ENCODE peak calls at places on chromosomes 2 and 18, in five cellular contexts. K is GM23248; P is right lobe of liver; F is naive thymus-derived CD4-positive, alpha-beta T cell; D is PC-3. B is an unnamed sample.

GRCh38 chr2:43169987-43170732 is 56.2 kb downstream of the ZFP36L2 start:
- DNase-seq in P (peak; percentile 74), F (no peak), D (no peak), K (no peak), B (peak; percentile 41)

GRCh38 chr2:226478121-226478809 is 321.4 kb downstream of the IRS1 start:
- DNase-seq in F (no peak), P (peak; percentile 65), D (peak; percentile 52), K (peak; percentile 95), B (no peak)

GRCh38 chr2:111243295-111243694 is 122.6 kb downstream of the BCL2L11 start:
- DNase-seq in P (no peak), K (no peak), F (no peak), D (no peak), B (no peak)

GRCh38 chr2:3423492-3424170 is 44.1 kb downstream of the TRAPPC12 start:
- DNase-seq in F (peak; percentile 59), D (peak; percentile 75), K (peak; percentile 49), P (no peak), B (peak; percentile 56)

GRCh38 chr2:39871291-39871761 is 92.3 kb upstream of the THUMPD2 start:
- DNase-seq in D (peak; percentile 89), P (no peak), K (peak; percentile 88), F (no peak), B (no peak)

GRCh38 chr2:166573393-166573792 is 79.3 kb upstream of the SCN7A start:
- DNase-seq in K (peak; percentile 40), D (peak; percentile 87), P (no peak), F (no peak), B (no peak)

GRCh38 chr2:18531198-18531597 is 29.3 kb downstream of the RDH14 start:
- DNase-seq in F (no peak), K (no peak), P (no peak), D (no peak), B (no peak)

GRCh38 chr18:8247700-8248099 is 361.5 kb upstream of the RAB12 start:
- DNase-seq in P (no peak), D (no peak), F (no peak), K (no peak), B (no peak)

GRCh38 chr2:32611366-32611765 is 16.5 kb upstream of the TTC27 start:
- DNase-seq in F (no peak), K (no peak), P (no peak), D (no peak), B (no peak)

DNA sequence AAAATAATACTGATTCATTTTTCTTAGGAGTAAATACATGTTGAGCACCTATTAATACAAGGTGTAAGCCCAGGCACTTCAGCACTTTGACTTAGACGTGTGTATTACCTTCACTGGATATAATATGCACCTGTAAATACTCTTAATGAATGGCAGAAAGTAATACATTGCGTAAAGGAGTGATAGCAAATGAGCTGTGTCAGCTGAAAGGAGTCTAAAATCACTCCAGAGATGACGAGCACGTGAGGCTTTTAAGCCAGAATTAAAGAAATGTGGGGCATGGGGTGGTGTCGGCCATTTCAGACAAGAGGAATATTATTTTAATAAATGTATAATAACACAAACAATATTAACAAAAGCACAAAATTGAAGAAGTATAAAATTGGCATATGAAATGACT is 722.7 kb downstream of the EPHA4 start:
- DNase-seq in K (no peak), D (no peak), F (no peak), P (no peak), B (no peak)
- H3K9me3 ChIP-seq in K (no peaks in the 10 kb centered on the region), D (no peaks in the 10 kb centered on the region), F (no peaks in the 10 kb centered on the region), P (no peaks in the 10 kb centered on the region), B (no peaks in the 10 kb centered on the region)

GRCh38 chr2:42095923-42096408 is 48.1 kb downstream of the PKDCC start:
- DNase-seq in D (peak; percentile 86), K (peak; percentile 84), F (peak; percentile 46), P (peak; percentile 72), B (peak; percentile 59)
- H3K9me3 ChIP-seq in D (no peaks in the 10 kb centered on the region), K (no peaks in the 10 kb centered on the region), F (no peaks in the 10 kb centered on the region), P (no peaks in the 10 kb centered on the region), B (no peaks in the 10 kb centered on the region)

GRCh38 chr18:12552884-12553242 is 105.0 kb downstream of the SPIRE1 start:
- DNase-seq in D (peak; percentile 41), K (no peak), P (no peak), F (no peak), B (no peak)
- H3K9me3 ChIP-seq in D (peaks cover 8% of the 10 kb centered on the region), K (no peaks in the 10 kb centered on the region), P (no peaks in the 10 kb centered on the region), F (no peaks in the 10 kb centered on the region), B (peaks cover 5% of the 10 kb centered on the region)

GRCh38 chr2:239121600-239122012 is 273.7 kb downstream of the TWIST2 start:
- DNase-seq in K (no peak), P (no peak), D (no peak), F (no peak), B (no peak)
- H3K9me3 ChIP-seq in K (no peaks in the 10 kb centered on the region), P (no peaks in the 10 kb centered on the region), D (no peaks in the 10 kb centered on the region), F (no peaks in the 10 kb centered on the region), B (no peaks in the 10 kb centered on the region)

DNA sequence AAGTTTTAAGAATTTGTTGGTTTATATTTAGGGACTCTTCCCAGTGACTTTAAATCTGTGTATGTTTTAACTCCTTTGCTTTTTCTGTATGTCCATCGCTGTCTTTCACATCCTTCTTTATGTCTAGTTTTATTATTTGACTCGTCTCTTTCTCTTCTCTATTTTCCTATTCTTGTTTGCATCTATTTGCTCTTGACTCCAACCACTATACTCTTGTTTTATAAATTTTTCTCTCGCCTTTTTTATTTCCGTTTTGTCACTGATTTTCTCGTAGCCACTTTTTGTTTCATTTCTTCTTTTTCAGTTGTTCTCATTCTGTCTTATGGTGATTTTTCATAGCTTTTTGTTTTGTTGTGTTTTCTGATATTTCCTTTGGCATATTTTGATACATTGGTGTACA is 170.5 kb upstream of the NETO1 start:
- DNase-seq in K (no peak), P (no peak), F (no peak), D (no peak), B (no peak)
- H3K9me3 ChIP-seq in K (no peaks in the 10 kb centered on the region), P (no peaks in the 10 kb centered on the region), F (no peaks in the 10 kb centered on the region), D (no peaks in the 10 kb centered on the region), B (no peaks in the 10 kb centered on the region)

DNA sequence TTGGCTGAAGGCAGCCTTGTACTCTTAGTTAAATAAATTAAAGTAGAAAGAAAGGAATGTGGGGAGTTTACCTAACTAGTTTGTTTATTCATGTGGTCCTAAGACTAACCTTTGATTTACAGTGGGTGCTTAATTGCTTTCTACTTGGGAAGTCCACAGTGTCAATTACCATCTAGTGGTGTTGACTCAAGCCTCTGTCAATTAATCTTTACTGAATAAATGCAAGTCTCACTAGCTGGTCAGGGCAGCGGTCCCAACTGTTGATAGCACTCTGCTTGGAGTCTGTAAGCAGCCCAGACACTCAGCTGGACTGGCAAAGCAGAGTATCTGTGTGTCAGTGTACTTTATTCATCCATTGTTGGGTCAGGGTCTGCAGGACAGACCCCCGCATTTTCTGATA is 15.8 kb downstream of the ZNF514 start:
- DNase-seq in P (no peak), D (no peak), F (no peak), K (no peak), B (no peak)
- H3K9me3 ChIP-seq in P (no peaks in the 10 kb centered on the region), D (peaks cover 31% of the 10 kb centered on the region), F (peaks cover 80% of the 10 kb centered on the region), K (peaks cover 13% of the 10 kb centered on the region), B (peaks cover 20% of the 10 kb centered on the region)

DNA sequence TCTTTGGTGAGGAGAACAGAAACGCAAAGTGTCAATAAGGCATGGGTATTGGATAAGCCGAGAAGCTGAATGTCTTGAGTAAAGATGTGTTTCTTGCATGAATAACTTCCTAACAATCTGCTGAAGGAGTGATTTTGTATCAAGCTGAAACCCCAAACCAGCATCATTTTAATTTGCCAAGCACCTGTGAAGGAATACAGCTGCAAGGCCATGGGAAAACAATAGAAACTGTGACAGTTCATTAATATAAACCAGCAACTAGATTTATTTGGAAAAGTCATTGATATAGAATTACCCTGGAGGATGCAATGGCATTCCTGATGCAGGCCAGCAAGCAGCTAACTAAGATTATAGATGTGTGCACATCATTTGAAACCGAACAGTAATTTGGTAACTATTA is 155.7 kb upstream of the TCF4 start:
- DNase-seq in F (no peak), K (no peak), D (no peak), P (no peak), B (no peak)
- H3K9me3 ChIP-seq in F (no peaks in the 10 kb centered on the region), K (no peaks in the 10 kb centered on the region), D (no peaks in the 10 kb centered on the region), P (no peaks in the 10 kb centered on the region), B (no peaks in the 10 kb centered on the region)

GRCh38 chr2:240532032-240532775 is 25.6 kb downstream of the ANKMY1 start:
- DNase-seq in K (peak; percentile 19), D (no peak), P (no peak), F (no peak), B (no peak)
- H3K9me3 ChIP-seq in K (no peaks in the 10 kb centered on the region), D (peaks cover 9% of the 10 kb centered on the region), P (no peaks in the 10 kb centered on the region), F (peaks cover 14% of the 10 kb centered on the region), B (peaks cover 5% of the 10 kb centered on the region)

DNA sequence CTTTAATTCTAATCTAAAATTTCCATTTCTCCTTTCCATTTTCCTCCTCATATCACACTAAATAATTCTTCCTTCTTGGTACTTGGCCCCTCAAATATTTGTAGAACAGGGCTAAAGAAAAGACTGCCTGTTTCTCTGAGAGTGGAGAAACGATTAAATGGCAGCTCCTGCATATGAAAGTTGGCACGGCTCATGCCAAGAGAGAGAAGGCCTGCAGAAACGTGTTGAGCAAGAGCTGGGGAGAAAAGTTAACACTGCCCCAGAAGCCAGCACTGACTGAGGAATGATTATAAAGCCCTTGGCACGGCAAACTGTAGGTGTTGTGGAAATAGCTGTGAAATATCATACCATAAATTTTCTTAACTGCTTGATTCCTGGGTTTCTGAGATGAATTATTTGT is 4.4 kb downstream of the FRZB start:
- DNase-seq in K (no peak), P (no peak), F (no peak), D (no peak), B (no peak)
- H3K9me3 ChIP-seq in K (no peaks in the 10 kb centered on the region), P (no peaks in the 10 kb centered on the region), F (no peaks in the 10 kb centered on the region), D (no peaks in the 10 kb centered on the region), B (no peaks in the 10 kb centered on the region)

DNA sequence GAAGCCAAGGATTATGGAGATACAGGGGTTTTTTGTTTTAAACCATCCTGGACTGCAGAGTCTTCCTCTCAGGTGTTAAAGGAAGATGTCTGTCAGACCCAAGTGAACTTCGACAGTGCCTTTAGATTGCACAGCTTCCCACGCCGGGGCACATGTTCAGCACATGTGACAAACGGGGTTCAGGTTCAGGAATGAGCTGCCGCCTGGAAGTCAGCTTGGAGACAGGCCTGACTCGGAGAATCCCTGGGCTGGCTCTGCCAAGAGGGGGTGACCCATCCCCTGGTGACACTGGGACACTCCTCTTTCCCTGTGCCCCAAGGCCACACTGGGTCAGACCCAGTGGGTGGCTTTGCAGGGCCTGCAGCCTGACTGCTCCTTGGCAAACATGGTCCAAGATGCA is 359.3 kb upstream of the SALL3 start:
- DNase-seq in D (no peak), K (no peak), P (no peak), F (no peak), B (no peak)
- H3K9me3 ChIP-seq in D (no peaks in the 10 kb centered on the region), K (no peaks in the 10 kb centered on the region), P (no peaks in the 10 kb centered on the region), F (no peaks in the 10 kb centered on the region), B (no peaks in the 10 kb centered on the region)